ENCODE peak calls at places on chromosomes 12 and 14, in six cellular contexts. H is endothelial cell of umbilical vein, Y is GM12878, P is K562, A is HepG2, R is NB4. L is an unnamed sample.

GRCh38 chr14:43595373-43595772 is 911.7 kb downstream of the FSCB start:
- DNase-seq in H (no peak), Y (no peak), P (no peak), A (no peak), R (no peak), L (no peak)

GRCh38 chr12:22256076-22256475 is 78.4 kb downstream of the ST8SIA1 start:
- DNase-seq in H (no peak), Y (no peak), P (no peak), A (no peak), R (no peak), L (no peak)

GRCh38 chr12:53306826-53307225 is 7.3 kb downstream of the MYG1 start:
- DNase-seq in H (no peak), Y (no peak), P (no peak), A (no peak), R (no peak), L (no peak)

GRCh38 chr12:89769483-89769818 is 60.8 kb upstream of the ATP2B1 start:
- DNase-seq in H (no peak), Y (no peak), P (no peak), A (no peak), R (no peak), L (no peak)

GRCh38 chr12:95700316-95700785 is 90.2 kb downstream of the NTN4 start:
- DNase-seq in H (no peak), Y (peak), P (no peak), A (no peak), R (peak), L (no peak)

GRCh38 chr12:131123817-131124216 is 170.1 kb downstream of the ADGRD1 start:
- DNase-seq in H (no peak), Y (no peak), P (no peak), A (no peak), R (no peak), L (no peak)

GRCh38 chr12:3207174-3207573 is 130.0 kb downstream of the TSPAN9 start:
- DNase-seq in H (no peak), Y (no peak), P (no peak), A (no peak), R (no peak), L (no peak)

GRCh38 chr12:45296046-45296586 is 80.2 kb downstream of the ANO6 start:
- DNase-seq in H (no peak), Y (no peak), P (no peak), A (peak), R (no peak), L (no peak)

GRCh38 chr14:26132061-26132460 is 465.8 kb downstream of the NOVA1 start:
- DNase-seq in H (peak), Y (no peak), P (no peak), A (no peak), R (no peak), L (no peak)

GRCh38 chr12:105257321-105257728 is 21.4 kb upstream of the APPL2 start:
- DNase-seq in H (peak), Y (no peak), P (no peak), A (no peak), R (no peak), L (peak)

GRCh38 chr12:114681149-114681849 is 2.7 kb downstream of the TBX3 start:
- DNase-seq in H (no peak), Y (no peak), P (no peak), A (no peak), R (peak), L (no peak)

DNA sequence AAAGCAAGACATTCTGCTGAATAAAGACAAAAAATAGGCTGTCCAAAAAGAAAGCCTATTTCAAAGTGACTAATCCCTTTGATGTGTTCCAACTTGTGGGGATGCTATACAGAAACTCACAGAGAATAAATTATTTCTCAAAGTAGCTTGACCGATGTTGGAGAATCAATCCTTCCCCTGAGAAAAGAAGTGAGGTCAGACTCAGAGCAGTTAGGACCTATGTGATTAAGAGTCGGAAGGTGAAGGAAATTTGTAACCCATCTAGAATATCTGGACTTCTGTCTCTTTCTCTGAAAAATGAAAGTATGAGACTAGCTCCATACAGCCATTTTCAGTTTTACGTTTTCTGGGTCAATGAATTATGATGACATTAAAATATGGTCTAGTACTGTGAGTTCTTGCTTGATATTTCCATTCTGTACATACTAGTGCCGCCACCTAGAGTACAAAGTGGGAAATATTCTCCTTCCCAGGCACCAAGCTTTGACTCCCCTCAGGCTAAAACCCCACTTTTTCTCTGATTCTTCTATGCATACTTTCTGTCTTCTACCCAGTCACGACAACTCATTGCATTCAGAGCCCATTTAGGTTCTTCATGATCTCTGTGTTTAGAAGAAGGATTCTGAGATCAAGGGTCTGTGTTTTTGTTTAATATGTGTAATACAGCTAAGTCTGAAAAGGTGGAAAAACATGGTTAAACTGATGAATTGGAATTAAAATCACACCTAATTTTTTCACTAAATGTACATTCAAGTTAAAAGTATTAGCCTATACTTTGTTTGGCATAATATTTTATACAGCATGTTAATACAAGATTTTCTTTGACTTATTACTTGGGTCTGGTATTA is 6.9 kb upstream of the NTS start:
- DNase-seq in H (peak), Y (no peak), P (peak), A (peak), R (peak), L (peak)
- TF ChIP-seq MYC in H (no peak), Y (no peak), P (no peak), A (no peak), R (peak), L (no peak)

DNA sequence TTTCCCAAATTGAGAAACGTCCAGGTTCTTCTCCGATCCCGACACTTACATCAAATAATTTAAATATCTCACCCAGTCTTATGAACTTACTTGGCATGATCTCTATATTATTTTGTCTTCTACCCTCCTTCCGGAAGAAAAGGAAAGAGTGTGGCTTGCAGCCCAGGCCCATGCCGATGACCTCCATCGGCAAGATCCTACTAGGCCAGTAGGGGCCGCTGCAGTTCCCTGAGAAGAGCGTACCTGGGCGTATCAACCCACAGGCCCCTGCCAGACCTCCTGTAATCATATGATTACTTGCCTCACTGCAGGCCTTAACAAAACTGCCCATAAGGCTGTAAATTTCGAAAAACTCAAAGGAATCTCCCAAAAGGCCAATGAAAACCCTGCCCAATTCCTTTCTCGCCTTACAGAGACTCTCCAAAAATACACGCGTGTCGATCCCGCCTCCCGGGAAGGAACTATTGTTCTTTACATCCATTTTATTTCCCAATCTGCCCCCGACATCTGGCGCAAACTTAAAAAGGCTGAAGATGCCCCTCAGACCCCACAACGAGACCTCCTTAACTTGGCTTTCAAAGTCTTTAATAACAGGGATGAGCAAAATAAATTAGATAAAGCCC is 69.6 kb downstream of the MOK start:
- DNase-seq in H (peak), Y (no peak), P (peak), A (peak), R (peak), L (peak)
- TF ChIP-seq MYC in H (no peak), Y (no peak), P (no peak), A (no peak), R (peak), L (no peak)

GRCh38 chr12:111578276-111578970 is 20.7 kb downstream of the ATXN2 start:
- DNase-seq in H (peak), Y (no peak), P (no peak), A (peak), R (peak), L (peak)
- TF ChIP-seq MYC in H (no peak), Y (no peak), P (peak), A (no peak), R (no peak), L (no peak)

DNA sequence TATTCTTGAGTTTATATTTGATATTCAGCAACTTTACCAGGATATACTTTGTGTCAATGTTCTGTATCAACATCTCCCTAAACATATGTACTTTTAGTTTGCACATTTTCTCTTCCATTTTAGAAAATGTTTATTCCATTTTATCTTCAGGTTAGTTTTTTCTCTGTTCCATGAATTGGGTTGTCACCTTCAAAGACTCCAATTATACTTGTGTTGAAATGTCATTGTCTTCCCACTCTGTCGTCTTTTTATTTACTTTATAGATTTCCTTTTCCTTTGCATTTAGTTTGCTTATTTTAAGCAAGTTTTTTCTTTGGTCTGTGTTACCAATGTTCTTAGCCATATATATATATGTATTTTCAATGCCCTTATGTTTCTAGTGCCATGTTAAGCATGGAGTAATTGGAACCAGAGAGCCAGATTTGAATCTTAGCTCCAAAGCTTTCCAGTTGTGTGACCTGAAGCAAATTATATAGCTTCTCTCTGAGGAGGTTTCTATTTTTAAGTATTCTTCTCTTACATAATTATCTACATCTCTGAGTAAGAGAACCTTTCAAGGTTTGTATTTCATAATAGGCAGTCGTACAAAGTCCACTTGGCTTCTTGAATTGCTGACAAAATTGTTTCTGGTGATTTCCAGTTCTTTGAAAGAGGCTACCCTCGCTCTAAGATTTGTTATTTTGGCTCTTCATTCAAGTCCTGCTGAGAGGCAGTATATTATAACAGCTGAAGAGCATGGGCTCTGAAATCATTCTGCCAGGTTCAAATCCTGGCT is 85.8 kb upstream of the DYRK2 start:
- DNase-seq in H (no peak), Y (no peak), P (no peak), A (no peak), R (no peak), L (no peak)
- TF ChIP-seq MYC in H (no peak), Y (no peak), P (no peak), A (no peak), R (no peak), L (no peak)

GRCh38 chr12:19234171-19234704 is 104.7 kb downstream of the PLEKHA5 start:
- DNase-seq in H (no peak), Y (no peak), P (no peak), A (no peak), R (peak), L (no peak)
- TF ChIP-seq MYC in H (no peak), Y (no peak), P (no peak), A (no peak), R (no peak), L (no peak)

DNA sequence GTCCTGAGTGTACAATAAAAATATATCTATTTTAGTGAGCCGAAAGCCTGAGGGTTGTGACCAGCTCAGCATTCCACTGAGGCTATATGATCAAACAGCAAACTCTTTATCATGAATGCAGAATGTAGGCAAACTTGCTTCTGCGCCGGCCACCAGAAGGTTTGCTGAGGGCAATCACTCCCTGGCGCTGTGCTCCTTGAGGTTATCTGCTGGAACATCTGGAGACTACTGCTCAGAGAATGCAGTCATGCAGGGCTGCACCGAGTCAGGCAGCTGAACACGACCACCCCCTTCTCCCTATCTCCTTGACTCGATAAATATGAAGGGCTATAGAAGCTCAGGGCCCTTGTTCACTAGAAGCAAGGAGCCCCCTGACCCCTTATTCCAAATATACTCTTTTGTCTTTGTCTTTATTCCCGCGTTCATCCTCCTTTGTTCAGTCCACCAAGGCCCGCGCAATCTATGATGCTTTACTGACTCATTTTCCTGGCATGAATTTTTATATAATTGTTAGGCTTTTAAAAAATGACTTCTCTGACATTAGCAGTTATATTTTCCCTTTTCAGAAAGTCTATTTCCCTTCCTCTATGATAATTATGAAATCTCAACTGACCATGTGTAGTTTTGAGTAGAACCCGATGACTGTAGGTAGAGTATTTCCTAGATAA is 1089.3 kb downstream of the SLC16A7 start:
- DNase-seq in H (no peak), Y (no peak), P (no peak), A (no peak), R (no peak), L (no peak)
- TF ChIP-seq MYC in H (no peak), Y (no peak), P (no peak), A (no peak), R (no peak), L (no peak)

DNA sequence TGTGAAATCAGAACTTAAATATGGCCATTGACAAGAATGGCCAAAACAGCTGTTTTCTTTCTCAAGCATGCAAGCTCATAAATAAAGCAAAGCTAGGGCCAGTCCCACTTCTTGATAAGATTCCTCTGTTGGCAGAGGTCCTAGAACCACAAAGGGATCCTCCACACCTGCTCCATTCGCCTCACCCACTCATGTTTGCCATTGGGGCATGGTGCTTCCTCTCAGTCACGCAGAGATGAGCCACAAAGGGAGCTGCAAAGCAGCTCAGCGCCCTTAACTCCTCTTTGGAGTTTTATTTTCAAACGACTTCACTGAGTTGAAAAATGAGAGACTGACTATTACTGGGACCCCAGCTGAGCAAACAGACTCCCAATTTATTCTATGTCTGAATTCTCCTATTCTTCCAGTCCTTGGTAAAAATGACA is 16.6 kb downstream of the MANSC1 start:
- DNase-seq in H (peak), Y (no peak), P (no peak), A (no peak), R (no peak), L (no peak)
- TF ChIP-seq MYC in H (no peak), Y (no peak), P (no peak), A (no peak), R (no peak), L (no peak)

GRCh38 chr14:31990959-31991541 is 86.1 kb upstream of the ARHGAP5 start:
- DNase-seq in H (peak), Y (no peak), P (no peak), A (peak), R (no peak), L (no peak)

GRCh38 chr14:31988237-31988636 is 88.9 kb upstream of the ARHGAP5 start:
- DNase-seq in H (no peak), Y (no peak), P (no peak), A (peak), R (no peak), L (no peak)

GRCh38 chr14:31992051-31992450 is 85.1 kb upstream of the ARHGAP5 start:
- DNase-seq in H (no peak), Y (no peak), P (no peak), A (no peak), R (no peak), L (no peak)

GRCh38 chr14:31987691-31988090 is 89.4 kb upstream of the ARHGAP5 start:
- DNase-seq in H (no peak), Y (no peak), P (no peak), A (no peak), R (no peak), L (no peak)

DNA sequence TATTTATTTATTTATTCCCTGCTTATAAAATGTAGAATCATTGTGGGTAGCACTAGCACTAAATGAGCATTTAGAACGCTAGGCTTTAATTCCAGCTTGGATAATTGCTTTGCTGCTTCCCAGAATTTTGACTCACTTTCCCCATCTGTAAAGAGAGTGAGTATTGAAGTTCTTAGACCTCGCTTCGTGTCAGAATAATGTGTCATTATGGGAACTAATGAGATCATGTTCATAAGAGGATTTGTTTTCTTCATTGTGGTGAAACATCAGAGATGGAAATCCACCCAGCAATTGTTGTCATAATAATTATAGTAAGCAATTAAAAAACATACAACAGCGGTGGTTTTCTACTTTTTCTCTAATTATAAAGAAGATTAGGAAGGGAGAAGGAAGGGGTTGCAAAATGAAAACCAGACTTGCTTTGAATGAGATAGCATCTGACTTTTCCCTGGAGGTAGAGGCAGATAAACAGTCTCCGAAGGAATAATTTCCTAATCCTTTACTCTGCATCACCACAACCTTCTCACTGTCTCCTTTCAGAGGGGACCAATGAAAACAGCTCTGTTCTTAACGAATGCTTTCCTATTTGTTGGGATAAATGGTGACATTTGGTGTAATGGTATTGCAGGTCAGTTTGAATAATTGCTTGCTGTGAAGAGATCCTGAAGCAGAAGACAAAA is 86.8 kb upstream of the ARHGAP5 start:
- DNase-seq in H (no peak), Y (no peak), P (no peak), A (no peak), R (no peak), L (no peak)
- TF ChIP-seq MYC in H (no peak), Y (no peak), P (no peak), A (no peak), R (no peak), L (no peak)

GRCh38 chr12:42255221-42255874 is 17.3 kb upstream of the YAF2 start:
- DNase-seq in H (no peak), Y (no peak), P (no peak), A (peak), R (no peak), L (no peak)
- TF ChIP-seq MYC in H (no peak), Y (no peak), P (no peak), A (no peak), R (no peak), L (no peak)

GRCh38 chr12:109729837-109730200 is 16.2 kb downstream of the FAM222A start:
- DNase-seq in H (no peak), Y (no peak), P (no peak), A (no peak), R (no peak), L (no peak)

GRCh38 chr12:109726511-109727038 is 12.9 kb downstream of the FAM222A start:
- DNase-seq in H (no peak), Y (no peak), P (no peak), A (no peak), R (no peak), L (no peak)

GRCh38 chr12:109728921-109729836 is 15.6 kb downstream of the FAM222A start:
- DNase-seq in H (no peak), Y (no peak), P (no peak), A (no peak), R (no peak), L (no peak)

GRCh38 chr12:109727039-109727723 is 13.6 kb downstream of the FAM222A start:
- DNase-seq in H (no peak), Y (no peak), P (no peak), A (peak), R (no peak), L (no peak)

GRCh38 chr12:109727746-109728726 is 14.4 kb downstream of the FAM222A start:
- DNase-seq in H (no peak), Y (no peak), P (no peak), A (no peak), R (no peak), L (no peak)
- TF ChIP-seq MYC in H (no peak), Y (no peak), P (no peak), A (no peak), R (no peak), L (no peak)

L was measured in A549.